ENCODE peak calls at places on chromosome 14, in five cellular contexts. A is keratinocyte; B is CD8-positive, alpha-beta memory T cell; H is HepG2; C is CD4-positive, CD25-positive, alpha-beta regulatory T cell. S is an unnamed sample.

GRCh38 chr14:90717916-90718315 is 98.3 kb downstream of the TTC7B start:
- DNase-seq in A (no peak), B (no peak), H (no peak), C (no peak), S (no peak)

GRCh38 chr14:95488376-95489162 is 27.9 kb downstream of the SYNE3 start:
- DNase-seq in A (no peak), B (no peak), H (no peak), C (no peak), S (no peak)

GRCh38 chr14:69726761-69727511 is 40.0 kb upstream of the SRSF5 start:
- DNase-seq in A (no peak), B (peak; percentile 76), H (peak; percentile 39), C (peak; percentile 78), S (peak; percentile 74)

GRCh38 chr14:50254248-50254647 is 22.9 kb upstream of the SOS2 start:
- DNase-seq in A (no peak), B (no peak), H (no peak), C (no peak), S (no peak)

GRCh38 chr14:64885555-64885954 is 5.8 kb upstream of the SPTB start:
- DNase-seq in A (no peak), B (no peak), H (no peak), C (no peak), S (no peak)

GRCh38 chr14:87000071-87000470 is 992.9 kb downstream of the GALC start:
- DNase-seq in A (no peak), B (no peak), H (no peak), C (no peak), S (no peak)

GRCh38 chr14:55957950-55958349 is 160.3 kb upstream of the PELI2 start:
- DNase-seq in A (no peak), B (no peak), H (no peak), C (no peak), S (no peak)

GRCh38 chr14:50343424-50343823 is 31.3 kb downstream of the DMAC2L start:
- DNase-seq in A (no peak), B (no peak), H (no peak), C (no peak), S (no peak)

GRCh38 chr14:32692441-32692840 is 246.2 kb upstream of the NPAS3 start:
- DNase-seq in A (no peak), B (no peak), H (no peak), C (no peak), S (no peak)

GRCh38 chr14:24609667-24610344 is at the start of gene GZMH:
- DNase-seq in A (no peak), B (peak; percentile 47), H (no peak), C (no peak), S (no peak)

GRCh38 chr14:50070840-50071548 is 45.4 kb downstream of the VCPKMT start:
- DNase-seq in A (no peak), B (no peak), H (no peak), C (no peak), S (no peak)

GRCh38 chr14:64825006-64825405 is 54.7 kb downstream of the SPTB start:
- DNase-seq in A (no peak), B (no peak), H (no peak), C (no peak), S (no peak)

GRCh38 chr14:99188721-99189120 is 83.3 kb downstream of the BCL11B start:
- DNase-seq in A (no peak), B (peak; percentile 43), H (no peak), C (peak; percentile 42), S (no peak)

GRCh38 chr14:37595809-37596595 is 573 bp downstream of the TTC6 start:
- DNase-seq in A (peak; percentile 46), B (no peak), H (peak; percentile 99), C (peak; percentile 13), S (no peak)

GRCh38 chr14:101780887-101781239 is 19.4 kb downstream of the PPP2R5C start:
- DNase-seq in A (no peak), B (no peak), H (no peak), C (no peak), S (no peak)

GRCh38 chr14:21990116-21990515 is 316.5 kb upstream of the OR4E1 start:
- DNase-seq in A (no peak), B (no peak), H (no peak), C (no peak), S (no peak)

GRCh38 chr14:79730911-79731310 is 480.4 kb downstream of the DIO2 start:
- DNase-seq in A (no peak), B (no peak), H (no peak), C (no peak), S (no peak)

GRCh38 chr14:30518867-30519266 is 40.1 kb upstream of the G2E3 start:
- DNase-seq in A (no peak), B (no peak), H (no peak), C (no peak), S (no peak)

GRCh38 chr14:104136472-104137296 is 1.7 kb upstream of the KIF26A start:
- DNase-seq in A (no peak), B (no peak), H (no peak), C (no peak), S (no peak)

GRCh38 chr14:86574778-86575129 is 1044.8 kb downstream of the FLRT2 start:
- DNase-seq in A (no peak), B (no peak), H (no peak), C (no peak), S (no peak)

GRCh38 chr14:55301722-55302121 is 30.5 kb downstream of the FBXO34 start:
- DNase-seq in A (peak; percentile 19), B (no peak), H (peak; percentile 28), C (no peak), S (no peak)

GRCh38 chr14:49427117-49427516 is 159.1 kb downstream of the RPS29 start:
- DNase-seq in A (no peak), B (no peak), H (no peak), C (no peak), S (peak; percentile 13)

GRCh38 chr14:97730706-97731105 is 933.5 kb downstream of the VRK1 start:
- DNase-seq in A (no peak), B (no peak), H (no peak), C (no peak), S (no peak)

DNA sequence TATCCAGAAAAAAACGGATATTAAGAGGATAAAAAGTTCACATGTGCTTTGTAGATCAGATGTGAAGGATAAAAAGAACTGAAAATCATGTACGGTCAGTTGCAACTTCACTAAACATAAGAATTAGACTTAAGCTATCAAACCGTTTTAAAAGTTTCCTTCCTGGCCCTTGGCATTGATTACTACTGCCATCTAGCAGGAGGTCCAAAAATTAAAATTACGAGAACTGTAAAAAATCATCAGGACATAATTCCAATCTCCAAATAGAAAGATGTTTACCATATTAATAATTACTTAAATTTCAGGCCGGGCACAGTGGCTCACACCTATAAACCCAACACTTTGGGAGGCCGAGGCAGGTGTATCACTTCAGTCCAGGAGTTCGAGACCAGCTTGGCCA is 7.9 kb downstream of the WDR89 start:
- DNase-seq in A (no peak), B (no peak), H (no peak), C (no peak), S (no peak)
- H3K27ac ChIP-seq in A (no peak overlapping the region), B (no peak overlapping the region), H (no peak overlapping the region), C (no peak overlapping the region), S (no peak overlapping the region)

GRCh38 chr14:53152909-53153701 is at the start of gene DDHD1:
- DNase-seq in A (no peak), B (peak; percentile 86), H (peak; percentile 50), C (peak; percentile 86), S (peak; percentile 68)

GRCh38 chr14:53151523-53151866 is 1.6 kb downstream of the DDHD1 start:
- DNase-seq in A (no peak), B (no peak), H (no peak), C (no peak), S (peak; percentile 29)

GRCh38 chr14:53151867-53152626 is 1.1 kb downstream of the DDHD1 start:
- DNase-seq in A (no peak), B (peak; percentile 73), H (peak; percentile 29), C (peak; percentile 78), S (peak; percentile 52)

GRCh38 chr14:53152627-53152908 is 555 bp downstream of the DDHD1 start:
- DNase-seq in A (no peak), B (peak; percentile 62), H (no peak), C (peak; percentile 60), S (no peak)

GRCh38 chr14:53153702-53154112 is 584 bp upstream of the DDHD1 start:
- DNase-seq in A (no peak), B (no peak), H (no peak), C (no peak), S (no peak)
- H3K27ac ChIP-seq in A (no peak overlapping the region), B (peak overlapping the region; percentile 75), H (no peak overlapping the region), C (peak overlapping the region; percentile 94), S (peak overlapping the region; percentile 82)

GRCh38 chr14:72104011-72104613 is 171.9 kb downstream of the RGS6 start:
- DNase-seq in A (no peak), B (no peak), H (no peak), C (peak; percentile 11), S (no peak)
- H3K27ac ChIP-seq in A (no peak overlapping the region), B (no peak overlapping the region), H (no peak overlapping the region), C (no peak overlapping the region), S (no peak overlapping the region)

DNA sequence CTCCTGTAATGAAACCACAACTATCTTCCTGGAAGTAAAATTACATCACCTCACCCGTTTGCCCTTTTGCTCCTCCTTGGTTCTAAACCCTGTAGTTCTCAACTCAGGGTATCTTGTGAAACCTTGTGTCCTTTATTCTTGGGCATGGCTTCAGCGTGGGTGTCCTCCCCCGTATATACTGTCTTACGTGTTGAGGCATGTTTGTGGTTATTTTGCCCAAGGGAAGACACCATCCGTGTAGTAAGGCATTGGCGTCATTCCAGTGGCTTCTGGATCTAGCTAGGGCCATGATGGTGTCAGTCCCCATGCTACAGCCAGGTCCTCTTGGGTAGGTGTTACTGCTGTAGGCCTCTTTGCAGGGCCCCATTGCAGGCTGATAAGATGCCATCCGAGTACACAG is 115.4 kb downstream of the ZFP36L1 start:
- DNase-seq in A (peak; percentile 97), B (no peak), H (no peak), C (no peak), S (no peak)
- H3K27ac ChIP-seq in A (peak overlapping the region; percentile 80), B (no peak overlapping the region), H (no peak overlapping the region), C (no peak overlapping the region), S (no peak overlapping the region)

GRCh38 chr14:44701563-44702263 is 194.6 kb upstream of the FSCB start:
- DNase-seq in A (no peak), B (no peak), H (no peak), C (no peak), S (no peak)
- H3K27ac ChIP-seq in A (no peak overlapping the region), B (no peak overlapping the region), H (no peak overlapping the region), C (no peak overlapping the region), S (no peak overlapping the region)

DNA sequence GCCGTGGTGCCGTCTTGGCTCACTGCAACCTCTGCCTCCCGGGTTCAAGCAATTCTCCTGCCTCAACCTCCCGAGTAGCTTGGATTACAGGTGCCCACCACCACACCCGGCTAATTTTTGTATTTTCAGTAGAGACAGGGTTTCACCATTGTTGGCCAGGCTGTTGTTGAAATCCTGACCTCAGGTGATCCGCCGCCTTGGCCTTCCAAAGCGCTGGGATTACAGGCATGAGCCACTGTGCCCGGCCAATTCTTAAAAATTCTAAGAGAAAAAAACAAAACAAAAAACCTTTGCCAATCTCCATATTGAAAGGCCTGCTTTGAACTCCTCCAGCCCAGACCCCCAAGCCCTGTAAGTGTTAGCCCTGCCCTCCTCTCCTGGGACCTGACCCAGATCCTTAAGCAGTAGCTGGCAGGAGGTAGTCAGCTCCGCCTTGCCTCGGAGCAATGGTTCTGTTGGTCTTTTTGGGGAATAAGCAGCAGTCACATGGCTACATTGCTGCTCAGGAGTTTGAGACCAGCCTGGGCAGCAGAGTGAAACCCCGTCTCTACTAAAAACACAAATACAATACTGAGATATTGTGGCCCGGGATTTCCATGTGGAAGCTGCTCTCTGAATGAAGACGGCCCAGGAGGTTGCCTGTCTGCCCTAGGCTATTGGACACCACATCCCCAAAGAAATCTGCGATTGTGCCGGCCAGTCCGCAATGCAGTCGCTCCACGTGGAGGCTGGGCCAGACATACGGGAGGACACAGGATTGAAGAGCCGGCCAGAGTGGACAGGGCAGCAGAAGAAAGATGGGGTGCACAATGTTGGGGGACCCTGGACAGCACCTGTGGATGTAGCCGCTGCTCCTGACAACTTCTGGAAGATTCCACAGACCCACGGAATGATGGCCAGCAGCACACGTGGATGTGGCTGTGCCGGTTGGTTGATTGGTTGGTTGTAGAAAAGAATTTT is 28.8 kb upstream of the BEGAIN start:
- DNase-seq in A (no peak), B (no peak), H (no peak), C (no peak), S (no peak)
- H3K27ac ChIP-seq in A (no peak overlapping the region), B (no peak overlapping the region), H (no peak overlapping the region), C (no peak overlapping the region), S (no peak overlapping the region)